ENCODE peak calls at places on chromosome 22, in five cellular contexts. One of them, this sample, is unnamed.

GRCh38 chr22:25148149-25148691 is 51.4 kb upstream of the CRYBB3 start:
- DNase-seq in pancreas: no peak
- DNase-seq in ascending aorta: no peak
- DNase-seq in dorsolateral prefrontal cortex: no peak
- DNase-seq in heart left ventricle: no peak
- DNase-seq in this sample: peak; percentile 68

GRCh38 chr22:35111244-35111643 is 45.3 kb downstream of the ISX start:
- DNase-seq in pancreas: no peak
- DNase-seq in ascending aorta: no peak
- DNase-seq in dorsolateral prefrontal cortex: no peak
- DNase-seq in heart left ventricle: no peak
- DNase-seq in this sample: no peak

GRCh38 chr22:40241200-40241763 is 63.6 kb downstream of the TNRC6B start:
- DNase-seq in pancreas: no peak
- DNase-seq in ascending aorta: no peak
- DNase-seq in dorsolateral prefrontal cortex: no peak
- DNase-seq in heart left ventricle: no peak
- DNase-seq in this sample: no peak

GRCh38 chr22:30186535-30186934 is 60.0 kb downstream of the LIF start:
- DNase-seq in pancreas: no peak
- DNase-seq in ascending aorta: no peak
- DNase-seq in dorsolateral prefrontal cortex: no peak
- DNase-seq in heart left ventricle: no peak
- DNase-seq in this sample: no peak

GRCh38 chr22:34070051-34070450 is 149.8 kb upstream of the LARGE1 start:
- DNase-seq in pancreas: no peak
- DNase-seq in ascending aorta: no peak
- DNase-seq in dorsolateral prefrontal cortex: no peak
- DNase-seq in heart left ventricle: no peak
- DNase-seq in this sample: no peak

GRCh38 chr22:50621948-50622722 is 5.8 kb downstream of the ARSA start:
- DNase-seq in pancreas: no peak
- DNase-seq in ascending aorta: no peak
- DNase-seq in dorsolateral prefrontal cortex: no peak
- DNase-seq in heart left ventricle: no peak
- DNase-seq in this sample: peak; percentile 41

GRCh38 chr22:18068381-18068988 is 9.3 kb upstream of the PEX26 start:
- DNase-seq in pancreas: no peak
- DNase-seq in ascending aorta: peak; percentile 87
- DNase-seq in dorsolateral prefrontal cortex: no peak
- DNase-seq in heart left ventricle: no peak
- DNase-seq in this sample: no peak

GRCh38 chr22:17489101-17489500 is 74.2 kb upstream of the SLC25A18 start:
- DNase-seq in pancreas: no peak
- DNase-seq in ascending aorta: no peak
- DNase-seq in dorsolateral prefrontal cortex: no peak
- DNase-seq in heart left ventricle: no peak
- DNase-seq in this sample: no peak

GRCh38 chr22:38868886-38869381 is 3.1 kb downstream of the CBX6 start:
- DNase-seq in pancreas: peak; percentile 96
- DNase-seq in ascending aorta: peak; percentile 87
- DNase-seq in dorsolateral prefrontal cortex: peak; percentile 76
- DNase-seq in heart left ventricle: peak; percentile 91
- DNase-seq in this sample: no peak

GRCh38 chr22:32165692-32166091 is 6.6 kb upstream of the C22orf42 start:
- DNase-seq in pancreas: no peak
- DNase-seq in ascending aorta: no peak
- DNase-seq in dorsolateral prefrontal cortex: no peak
- DNase-seq in heart left ventricle: no peak
- DNase-seq in this sample: no peak

GRCh38 chr22:40313007-40313406 is 33.3 kb upstream of the ADSL start:
- DNase-seq in pancreas: no peak
- DNase-seq in ascending aorta: no peak
- DNase-seq in dorsolateral prefrontal cortex: no peak
- DNase-seq in heart left ventricle: no peak
- DNase-seq in this sample: no peak

GRCh38 chr22:32561163-32561562 is 86.6 kb downstream of the FBXO7 start:
- DNase-seq in pancreas: no peak
- DNase-seq in ascending aorta: no peak
- DNase-seq in dorsolateral prefrontal cortex: no peak
- DNase-seq in heart left ventricle: no peak
- DNase-seq in this sample: no peak

GRCh38 chr22:17536269-17536668 is 27.0 kb upstream of the SLC25A18 start:
- DNase-seq in pancreas: no peak
- DNase-seq in ascending aorta: peak; percentile 85
- DNase-seq in dorsolateral prefrontal cortex: no peak
- DNase-seq in heart left ventricle: no peak
- DNase-seq in this sample: no peak

GRCh38 chr22:17675584-17675983 is 37.0 kb downstream of the BCL2L13 start:
- DNase-seq in pancreas: no peak
- DNase-seq in ascending aorta: no peak
- DNase-seq in dorsolateral prefrontal cortex: no peak
- DNase-seq in heart left ventricle: no peak
- DNase-seq in this sample: no peak

GRCh38 chr22:45155050-45155840 is 8.5 kb upstream of the NUP50 start:
- DNase-seq in pancreas: no peak
- DNase-seq in ascending aorta: no peak
- DNase-seq in dorsolateral prefrontal cortex: no peak
- DNase-seq in heart left ventricle: no peak
- DNase-seq in this sample: no peak

GRCh38 chr22:26127126-26127525 is 42.1 kb upstream of the SEZ6L start:
- DNase-seq in pancreas: no peak
- DNase-seq in ascending aorta: no peak
- DNase-seq in dorsolateral prefrontal cortex: no peak
- DNase-seq in heart left ventricle: no peak
- DNase-seq in this sample: no peak

GRCh38 chr22:37777122-37777687 is 30.5 kb upstream of the GCAT start:
- DNase-seq in pancreas: peak; percentile 77
- DNase-seq in ascending aorta: no peak
- DNase-seq in dorsolateral prefrontal cortex: no peak
- DNase-seq in heart left ventricle: no peak
- DNase-seq in this sample: peak; percentile 97

GRCh38 chr22:25068701-25069100 is 116.2 kb downstream of the KIAA1671 start:
- DNase-seq in pancreas: no peak
- DNase-seq in ascending aorta: no peak
- DNase-seq in dorsolateral prefrontal cortex: no peak
- DNase-seq in heart left ventricle: no peak
- DNase-seq in this sample: no peak

GRCh38 chr22:20999350-21000214 is 2.3 kb downstream of the THAP7 start:
- DNase-seq in pancreas: peak; percentile 53
- DNase-seq in ascending aorta: no peak
- DNase-seq in dorsolateral prefrontal cortex: no peak
- DNase-seq in heart left ventricle: no peak
- DNase-seq in this sample: no peak

GRCh38 chr22:21000215-21000986 is 1.5 kb downstream of the THAP7 start:
- DNase-seq in pancreas: peak; percentile 54
- DNase-seq in ascending aorta: no peak
- DNase-seq in dorsolateral prefrontal cortex: no peak
- DNase-seq in heart left ventricle: no peak
- DNase-seq in this sample: peak; percentile 8

GRCh38 chr22:21001601-21002325 is at the start of gene THAP7:
- DNase-seq in pancreas: peak; percentile 98
- DNase-seq in ascending aorta: peak; percentile 99
- DNase-seq in dorsolateral prefrontal cortex: peak; percentile 95
- DNase-seq in heart left ventricle: peak; percentile 99
- DNase-seq in this sample: peak; percentile 83

GRCh38 chr22:21000987-21001600 is 824 bp downstream of the THAP7 start:
- DNase-seq in pancreas: peak; percentile 73
- DNase-seq in ascending aorta: no peak
- DNase-seq in dorsolateral prefrontal cortex: peak; percentile 37
- DNase-seq in heart left ventricle: no peak
- DNase-seq in this sample: no peak

GRCh38 chr22:21003782-21004181 is 1.9 kb upstream of the THAP7 start:
- DNase-seq in pancreas: no peak
- DNase-seq in ascending aorta: no peak
- DNase-seq in dorsolateral prefrontal cortex: no peak
- DNase-seq in heart left ventricle: no peak
- DNase-seq in this sample: no peak
- TF ChIP-seq CTCF in pancreas: no peak
- TF ChIP-seq CTCF in ascending aorta: no peak
- TF ChIP-seq CTCF in dorsolateral prefrontal cortex: no peak
- TF ChIP-seq CTCF in heart left ventricle: no peak
- TF ChIP-seq CTCF in this sample: no peak

DNA sequence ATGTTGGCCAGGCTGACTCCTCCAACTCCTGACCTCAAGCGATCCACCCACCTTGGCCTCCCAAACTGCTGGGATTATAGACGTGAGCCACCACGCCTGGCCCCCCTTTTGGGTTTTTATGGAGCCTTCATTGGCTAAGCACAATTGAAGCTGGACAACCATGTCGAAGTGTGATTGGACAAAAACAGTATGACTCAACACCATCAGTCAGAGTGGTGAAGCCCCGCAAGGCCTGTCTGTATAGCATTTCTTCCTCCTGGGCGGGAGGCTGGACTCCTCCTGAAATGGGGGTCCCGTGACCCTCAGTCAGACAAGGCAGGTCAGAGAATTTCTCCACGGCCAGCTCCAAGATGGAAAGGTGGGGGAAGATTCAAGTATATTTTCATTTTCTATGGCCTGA is 3.1 kb upstream of the PARVB start:
- DNase-seq in pancreas: no peak
- DNase-seq in ascending aorta: no peak
- DNase-seq in dorsolateral prefrontal cortex: no peak
- DNase-seq in heart left ventricle: no peak
- DNase-seq in this sample: no peak
- H3K4me3 ChIP-seq in pancreas: no peak overlapping the region
- H3K4me3 ChIP-seq in ascending aorta: no peak overlapping the region
- H3K4me3 ChIP-seq in dorsolateral prefrontal cortex: no peak overlapping the region
- H3K4me3 ChIP-seq in heart left ventricle: no peak overlapping the region
- H3K4me3 ChIP-seq in this sample: no peak overlapping the region

GRCh38 chr22:28883917-28884753 is 763 bp downstream of the ZNRF3 start:
- DNase-seq in pancreas: peak; percentile 76
- DNase-seq in ascending aorta: peak; percentile 75
- DNase-seq in dorsolateral prefrontal cortex: no peak
- DNase-seq in heart left ventricle: peak; percentile 66
- DNase-seq in this sample: no peak
- TF ChIP-seq CTCF in pancreas: no peak
- TF ChIP-seq CTCF in ascending aorta: no peak
- TF ChIP-seq CTCF in dorsolateral prefrontal cortex: no peak
- TF ChIP-seq CTCF in heart left ventricle: no peak
- TF ChIP-seq CTCF in this sample: peak; percentile 11

DNA sequence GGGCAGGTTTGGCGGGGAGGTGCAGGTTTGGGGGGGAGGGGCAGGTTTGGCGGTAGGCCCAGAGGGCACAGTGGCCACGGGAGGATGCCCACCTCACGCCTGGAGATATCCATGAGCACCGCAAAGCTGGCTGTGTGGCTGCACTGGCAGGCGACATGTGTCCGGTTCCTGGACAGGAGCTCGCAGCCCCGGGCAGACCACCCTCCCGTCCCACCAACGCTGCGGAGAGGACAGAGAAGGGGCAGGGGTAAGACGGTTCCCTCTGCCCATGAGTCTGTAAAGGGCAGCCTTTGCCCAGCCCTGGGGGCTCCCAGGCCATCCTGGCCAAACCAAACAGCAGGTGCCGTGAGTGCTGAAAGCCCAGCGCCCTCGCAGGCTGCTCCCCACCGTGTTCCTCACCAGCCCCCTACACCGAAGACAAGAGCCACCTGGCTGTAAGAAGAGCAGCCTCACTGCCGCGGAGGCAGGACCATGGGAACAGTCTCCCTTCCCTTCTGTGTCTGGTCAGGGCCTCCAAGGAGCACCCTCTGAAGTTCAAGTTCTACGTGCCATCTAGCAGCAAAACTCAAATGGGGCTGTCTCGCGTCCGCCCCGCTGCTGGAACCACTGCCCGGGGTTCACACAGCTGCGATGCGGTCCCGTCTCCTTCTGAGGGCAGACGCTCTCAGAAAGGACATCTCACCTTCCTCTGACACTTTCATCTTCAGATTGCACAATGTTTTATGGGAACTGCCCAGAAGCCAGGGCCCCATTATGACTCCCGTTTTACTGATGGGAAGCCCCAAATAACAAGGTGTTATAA is 43.2 kb downstream of the TRMU start:
- DNase-seq in pancreas: no peak
- DNase-seq in ascending aorta: no peak
- DNase-seq in dorsolateral prefrontal cortex: no peak
- DNase-seq in heart left ventricle: peak; percentile 58
- DNase-seq in this sample: no peak
- H3K4me3 ChIP-seq in pancreas: no peak overlapping the region
- H3K4me3 ChIP-seq in ascending aorta: no peak overlapping the region
- H3K4me3 ChIP-seq in dorsolateral prefrontal cortex: no peak overlapping the region
- H3K4me3 ChIP-seq in heart left ventricle: no peak overlapping the region
- H3K4me3 ChIP-seq in this sample: no peak overlapping the region

DNA sequence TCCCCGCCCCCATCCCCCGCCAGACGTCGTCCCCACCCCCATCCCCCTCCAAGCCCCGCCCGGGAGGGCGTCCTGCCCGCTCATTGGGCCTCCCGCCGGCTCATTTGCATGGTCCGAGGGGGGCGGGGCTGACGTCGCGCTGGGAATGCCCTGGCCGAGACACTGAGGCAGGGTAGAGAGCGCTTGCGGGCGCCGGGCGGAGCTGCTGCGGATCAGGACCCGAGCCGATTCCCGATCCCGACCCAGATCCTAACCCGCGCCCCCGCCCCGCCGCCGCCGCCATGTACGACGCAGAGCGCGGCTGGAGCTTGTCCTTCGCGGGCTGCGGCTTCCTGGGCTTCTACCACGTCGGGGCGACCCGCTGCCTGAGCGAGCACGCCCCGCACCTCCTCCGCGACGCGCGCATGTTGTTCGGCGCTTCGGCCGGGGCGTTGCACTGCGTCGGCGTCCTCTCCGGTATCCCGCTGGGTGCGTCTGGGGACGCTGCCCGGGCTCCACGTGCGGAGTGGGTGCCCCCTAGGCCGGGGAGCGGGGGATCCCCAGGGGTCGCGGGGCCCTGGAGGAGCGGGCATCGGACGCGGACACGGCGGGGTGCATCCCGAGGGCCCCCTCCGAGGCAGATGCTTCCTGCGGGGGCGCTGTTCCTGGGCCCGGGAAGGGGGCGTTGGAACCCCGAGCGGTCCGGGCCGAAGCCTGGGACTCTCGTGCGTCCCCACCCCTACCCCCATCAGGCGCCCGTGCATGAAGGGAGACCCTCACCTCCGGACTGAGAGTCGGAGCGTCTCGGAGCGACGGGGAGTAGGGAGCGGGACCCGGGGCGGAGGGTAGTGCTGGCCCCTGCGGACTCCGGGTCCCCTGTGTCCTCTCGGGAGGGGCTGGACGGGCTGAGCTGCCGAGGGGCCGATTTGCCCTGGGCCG is at the start of gene PNPLA3:
- DNase-seq in pancreas: peak; percentile 95
- DNase-seq in ascending aorta: peak; percentile 90
- DNase-seq in dorsolateral prefrontal cortex: peak; percentile 91
- DNase-seq in heart left ventricle: peak; percentile 93
- DNase-seq in this sample: peak; percentile 39
- TF ChIP-seq CTCF in pancreas: no peak
- TF ChIP-seq CTCF in ascending aorta: no peak
- TF ChIP-seq CTCF in dorsolateral prefrontal cortex: no peak
- TF ChIP-seq CTCF in heart left ventricle: no peak
- TF ChIP-seq CTCF in this sample: no peak

This sample was measured in LNCaP clone FGC.